ENCODE peak calls at places on chromosome 22, in four cellular contexts. Z is WERI-Rb-1; I is CD4-positive, alpha-beta T cell; S is MM.1S. M is an unnamed sample.
A peak's percentile ranks its signal among the peaks of the same experiment; 100 is the strongest.

GRCh38 chr22:49532831-49533802 is 294.6 kb downstream of the BRD1 start:
- DNase-seq in Z (peak; percentile 49), I (peak; percentile 8), S (no peak), M (no peak)

GRCh38 chr22:20430641-20431519 is 6.7 kb downstream of the SCARF2 start:
- DNase-seq in Z (no peak), I (peak; percentile 69), S (no peak), M (peak; percentile 87)

GRCh38 chr22:49418341-49418894 is 409.3 kb downstream of the BRD1 start:
- DNase-seq in Z (no peak), I (no peak), S (no peak), M (peak; percentile 68)

GRCh38 chr22:50548046-50548912 is 2.6 kb downstream of the KLHDC7B start:
- DNase-seq in Z (no peak), I (peak; percentile 72), S (no peak), M (no peak)

GRCh38 chr22:49267996-49268395 is 559.7 kb downstream of the BRD1 start:
- DNase-seq in Z (no peak), I (peak; percentile 5), S (no peak), M (peak; percentile 58)

GRCh38 chr22:47837703-47838102 is 1075.3 kb downstream of the TBC1D22A start:
- DNase-seq in Z (peak; percentile 61), I (no peak), S (peak; percentile 70), M (peak; percentile 78)

GRCh38 chr22:41526802-41527799 is 17.2 kb downstream of the POLR3H start:
- DNase-seq in Z (peak; percentile 53), I (peak; percentile 77), S (peak; percentile 30), M (peak; percentile 89)

GRCh38 chr22:42770448-42770726 is 49.7 kb upstream of the A4GALT start:
- DNase-seq in Z (no peak), I (no peak), S (no peak), M (no peak)

GRCh38 chr22:19904881-19905618 is 36.5 kb upstream of the COMT start:
- DNase-seq in Z (no peak), I (no peak), S (no peak), M (peak; percentile 49)

GRCh38 chr22:17436382-17436951 is 67.2 kb downstream of the CECR2 start:
- DNase-seq in Z (no peak), I (no peak), S (peak; percentile 83), M (no peak)

GRCh38 chr22:37187891-37188761 is at the start of gene C1QTNF6:
- DNase-seq in Z (peak; percentile 55), I (no peak), S (no peak), M (peak; percentile 90)

GRCh38 chr22:43078522-43078921 is 10.7 kb downstream of the TTLL1 start:
- DNase-seq in Z (no peak), I (no peak), S (no peak), M (no peak)

GRCh38 chr22:47813661-47814060 is 1051.2 kb downstream of the TBC1D22A start:
- DNase-seq in Z (no peak), I (no peak), S (no peak), M (peak; percentile 18)

GRCh38 chr22:41504397-41504796 is 35.5 kb downstream of the ACO2 start:
- DNase-seq in Z (no peak), I (no peak), S (no peak), M (no peak)

GRCh38 chr22:50342651-50343540 is at the start of gene PPP6R2:
- DNase-seq in Z (peak; percentile 71), I (peak; percentile 92), S (peak; percentile 83), M (peak; percentile 93)

GRCh38 chr22:25023879-25024278 is 71.4 kb downstream of the KIAA1671 start:
- DNase-seq in Z (no peak), I (no peak), S (no peak), M (no peak)

GRCh38 chr22:50719814-50720300 is 18.1 kb upstream of the ACR start:
- DNase-seq in Z (no peak), I (no peak), S (no peak), M (no peak)

GRCh38 chr22:41919357-41920224 is 4.7 kb upstream of the SHISA8 start:
- DNase-seq in Z (peak; percentile 53), I (peak; percentile 52), S (peak; percentile 31), M (peak; percentile 96)

GRCh38 chr22:49181942-49182341 is 645.7 kb downstream of the BRD1 start:
- DNase-seq in Z (no peak), I (no peak), S (no peak), M (no peak)

GRCh38 chr22:35893698-35894097 is 134.9 kb downstream of the RBFOX2 start:
- DNase-seq in Z (no peak), I (no peak), S (no peak), M (no peak)

GRCh38 chr22:23197836-23198235 is 17.5 kb downstream of the BCR start:
- DNase-seq in Z (no peak), I (no peak), S (no peak), M (no peak)

GRCh38 chr22:50691521-50691920 is 18.9 kb downstream of the SHANK3 start:
- DNase-seq in Z (peak; percentile 15), I (peak; percentile 33), S (peak; percentile 54), M (peak; percentile 59)

GRCh38 chr22:49515486-49515885 is 312.2 kb downstream of the BRD1 start:
- DNase-seq in Z (no peak), I (no peak), S (no peak), M (peak; percentile 49)

GRCh38 chr22:42644422-42645340 is 4.3 kb upstream of the ATP5MGL start:
- DNase-seq in Z (no peak), I (no peak), S (no peak), M (peak; percentile 48)

GRCh38 chr22:37063436-37064420 is 12.2 kb downstream of the KCTD17 start:
- DNase-seq in Z (no peak), I (no peak), S (no peak), M (no peak)

GRCh38 chr22:49372530-49373288 is 455.0 kb downstream of the BRD1 start:
- DNase-seq in Z (peak; percentile 77), I (peak; percentile 23), S (no peak), M (peak; percentile 91)

GRCh38 chr22:36249160-36249559 is 3.8 kb upstream of the APOL1 start:
- DNase-seq in Z (no peak), I (no peak), S (no peak), M (no peak)

GRCh38 chr22:32617883-32618282 is 143.3 kb downstream of the FBXO7 start:
- DNase-seq in Z (no peak), I (no peak), S (no peak), M (no peak)

GRCh38 chr22:28703436-28703835 is 23.8 kb upstream of the TTC28 start:
- DNase-seq in Z (no peak), I (no peak), S (no peak), M (no peak)

GRCh38 chr22:36366291-36366708 is 21.5 kb downstream of the MYH9 start:
- DNase-seq in Z (no peak), I (no peak), S (no peak), M (peak; percentile 73)

GRCh38 chr22:34761111-34761510 is 304.8 kb upstream of the ISX start:
- DNase-seq in Z (no peak), I (no peak), S (no peak), M (no peak)

GRCh38 chr22:48277868-48278581 is 1515.6 kb downstream of the TBC1D22A start:
- DNase-seq in Z (no peak), I (no peak), S (peak; percentile 1), M (no peak)

GRCh38 chr22:49849161-49850020 is 4.3 kb upstream of the ZBED4 start:
- DNase-seq in Z (no peak), I (no peak), S (no peak), M (no peak)

DNA sequence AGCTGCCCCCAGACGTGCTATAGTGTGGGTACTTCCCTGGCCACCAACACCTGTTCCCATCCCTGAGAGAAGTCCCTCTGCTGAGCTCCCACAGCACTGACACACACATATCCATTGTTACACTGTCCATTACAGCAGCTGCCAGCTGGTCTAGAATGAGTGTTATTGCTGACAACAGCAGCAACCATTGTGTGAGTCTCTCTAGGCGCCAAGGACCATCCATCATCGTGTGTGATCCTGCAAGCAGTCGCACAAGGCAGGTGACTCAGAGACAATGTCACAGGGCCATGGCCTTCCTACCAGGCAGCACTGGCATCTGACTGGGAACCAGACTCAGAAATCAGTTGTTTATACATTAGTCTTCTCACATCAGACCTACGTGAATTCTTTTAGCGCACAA is 56.3 kb downstream of the SGSM3 start:
- DNase-seq in Z (no peak), I (no peak), S (no peak), M (no peak)
- H3K27ac ChIP-seq in Z (no peak overlapping the region), I (no peak overlapping the region), S (no peak overlapping the region), M (peak overlapping the region; percentile 93)

GRCh38 chr22:26890870-26891269 is 233.5 kb downstream of the MIAT start:
- DNase-seq in Z (peak; percentile 60), I (no peak), S (no peak), M (peak; percentile 69)

GRCh38 chr22:26891431-26891830 is 234.0 kb downstream of the MIAT start:
- DNase-seq in Z (no peak), I (no peak), S (no peak), M (no peak)

GRCh38 chr22:26893711-26894110 is 236.3 kb downstream of the MIAT start:
- DNase-seq in Z (no peak), I (no peak), S (no peak), M (peak; percentile 50)

GRCh38 chr22:26893034-26893710 is 235.8 kb downstream of the MIAT start:
- DNase-seq in Z (no peak), I (no peak), S (no peak), M (peak; percentile 66)

DNA sequence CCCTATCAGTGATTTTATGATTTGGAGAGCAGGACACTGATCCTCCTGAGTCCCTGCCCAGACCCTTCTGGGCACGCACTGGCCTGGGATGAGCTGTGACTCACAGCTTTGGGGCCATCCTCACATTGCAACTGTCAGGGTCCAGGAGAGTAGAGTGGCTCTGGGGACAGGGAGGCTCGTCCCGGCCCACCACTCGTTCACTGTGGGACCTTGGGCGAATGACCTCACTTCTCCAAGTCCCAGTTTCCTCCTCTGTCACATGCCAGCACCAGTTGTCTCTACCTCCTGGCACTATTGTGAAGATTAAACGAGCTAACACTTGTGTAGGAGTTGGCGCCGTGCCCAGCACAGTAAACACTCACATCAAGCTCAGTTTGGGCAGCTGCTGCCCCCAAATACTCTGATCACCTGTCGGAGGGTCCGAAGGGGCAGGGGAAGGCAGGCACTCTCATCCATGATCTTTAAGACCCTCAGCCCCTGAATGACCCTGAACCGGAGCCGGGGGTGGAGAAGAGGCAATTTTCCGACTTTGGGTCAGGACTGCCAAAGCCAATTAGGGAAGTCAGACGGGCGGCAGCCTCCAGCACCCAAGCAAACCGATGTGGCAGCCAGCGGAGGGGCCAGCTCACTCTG is 235.1 kb downstream of the MIAT start:
- DNase-seq in Z (peak; percentile 11), I (no peak), S (no peak), M (peak; percentile 44)
- H3K27ac ChIP-seq in Z (no peak overlapping the region), I (no peak overlapping the region), S (no peak overlapping the region), M (no peak overlapping the region)

GRCh38 chr22:38203090-38203810 is 1.5 kb downstream of the MAFF start:
- DNase-seq in Z (peak; percentile 29), I (peak; percentile 57), S (peak; percentile 71), M (peak; percentile 84)
- H3K27ac ChIP-seq in Z (no peak overlapping the region), I (peak overlapping the region; percentile 82), S (peak overlapping the region; percentile 77), M (no peak overlapping the region)

DNA sequence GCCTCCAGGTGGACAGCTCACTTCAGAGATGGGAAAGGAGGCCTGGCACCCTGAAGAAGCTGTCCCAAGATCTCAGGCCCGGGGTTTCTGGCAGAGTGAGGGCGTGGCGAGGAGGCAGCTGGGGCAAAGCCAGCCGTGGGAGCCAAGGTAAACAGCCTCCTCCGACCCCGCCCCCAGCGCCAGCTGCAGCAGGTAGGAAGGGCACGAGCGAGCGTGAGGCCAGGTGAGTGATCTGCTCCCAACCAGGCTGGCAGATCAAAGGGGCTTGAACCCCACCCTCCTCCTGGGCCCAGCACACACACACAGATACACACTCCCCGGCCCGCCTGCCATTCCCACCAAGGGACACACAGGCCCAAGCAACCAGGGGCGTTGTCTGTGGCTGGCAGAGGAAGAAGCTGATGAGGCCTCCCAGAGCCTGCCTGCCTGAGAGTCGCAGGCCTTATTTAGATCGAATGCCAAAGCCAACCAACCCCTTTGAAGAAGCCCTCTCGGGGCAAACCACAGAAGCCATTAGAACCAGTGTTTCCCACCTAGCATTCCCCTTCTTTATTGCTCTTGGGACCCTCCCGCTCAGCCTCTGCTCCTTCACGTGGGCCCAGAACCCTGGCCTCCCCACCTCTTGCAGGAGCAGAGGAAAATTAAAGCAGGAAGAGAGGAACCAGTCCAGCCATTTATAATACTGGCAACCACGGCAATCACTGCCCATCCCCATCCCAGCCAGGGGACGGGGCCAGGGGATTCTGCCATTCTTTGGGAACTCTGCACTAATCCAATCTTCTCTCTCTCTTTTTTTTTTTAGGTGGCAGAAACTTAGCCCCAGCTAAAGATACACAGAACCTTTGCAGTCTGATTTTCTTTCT is 5.0 kb downstream of the PDGFB start:
- DNase-seq in Z (no peak), I (no peak), S (peak; percentile 58), M (no peak)
- H3K27ac ChIP-seq in Z (no peak overlapping the region), I (peak overlapping the region; percentile 52), S (peak overlapping the region; percentile 64), M (no peak overlapping the region)

M was measured in endodermal cell.